ENCODE peak calls at places on chromosomes 1 and 21, in four cellular contexts. U is neuronal stem cell, D is IMR-90, P is mesenchymal stem cell. H is an unnamed sample. For H3K4me1, the result is how much of the 10 kb centered on the place peaks cover.

GRCh38 chr1:8238141-8239038 is 79.5 kb upstream of the SLC45A1 start:
- DNase-seq in U (no peak), D (peak), P (peak), H (no peak)

GRCh38 chr1:46171872-46172271 is 3.0 kb upstream of the TSPAN1 start:
- DNase-seq in U (no peak), D (no peak), P (no peak), H (peak)

GRCh38 chr1:84415386-84415785 is 17.1 kb downstream of the DNASE2B start:
- DNase-seq in P (no peak), D (peak), U (no peak), H (no peak)

GRCh38 chr1:24558902-24559791 is 3.3 kb downstream of the NCMAP start:
- DNase-seq in P (peak), U (no peak), D (peak), H (peak)

GRCh38 chr1:186864296-186864695 is 35.5 kb downstream of the PLA2G4A start:
- DNase-seq in U (no peak), D (peak), P (peak), H (no peak)

GRCh38 chr1:54355931-54356679 is 50.1 kb downstream of the SSBP3 start:
- DNase-seq in P (no peak), U (no peak), D (no peak), H (no peak)

GRCh38 chr1:8094481-8095241 is 68.6 kb upstream of the ERRFI1 start:
- DNase-seq in P (peak), U (no peak), D (peak), H (no peak)

GRCh38 chr1:182035097-182035770 is 26.3 kb downstream of the ZNF648 start:
- DNase-seq in U (no peak), P (no peak), D (no peak), H (peak)

GRCh38 chr1:206112600-206113301 is 4.4 kb downstream of the AVPR1B start:
- DNase-seq in U (no peak), D (no peak), P (no peak), H (no peak)

GRCh38 chr21:20999567-21000169 is 1.5 kb downstream of the NCAM2 start:
- DNase-seq in U (peak), D (peak), P (peak), H (peak)

GRCh38 chr1:55255901-55256300 is 40.7 kb upstream of the USP24 start:
- DNase-seq in U (no peak), P (no peak), D (no peak), H (no peak)

GRCh38 chr1:92444351-92444750 is 42.4 kb downstream of the GFI1 start:
- DNase-seq in U (no peak), D (peak), P (peak), H (no peak)

GRCh38 chr1:192831706-192832355 is 23.0 kb downstream of the RGS2 start:
- DNase-seq in D (peak), P (no peak), U (no peak), H (no peak)

GRCh38 chr1:15152318-15153183 is 996 bp upstream of the TMEM51 start:
- DNase-seq in U (peak), P (peak), D (peak), H (peak)

GRCh38 chr1:59070607-59071006 is 226.3 kb upstream of the FGGY start:
- DNase-seq in P (peak), U (no peak), D (peak), H (no peak)

GRCh38 chr1:178055093-178055492 is 38.8 kb upstream of the RASAL2 start:
- DNase-seq in P (no peak), U (no peak), D (no peak), H (peak)

GRCh38 chr1:115753830-115754229 is 14.7 kb downstream of the CASQ2 start:
- DNase-seq in P (no peak), D (no peak), U (no peak), H (no peak)

GRCh38 chr1:65514083-65514482 is 93.6 kb downstream of the LEPR start:
- DNase-seq in D (peak), P (no peak), U (no peak), H (no peak)

GRCh38 chr1:14598498-14599172 is at the start of gene KAZN:
- DNase-seq in D (no peak), P (no peak), U (peak), H (peak)

GRCh38 chr1:165895451-165895871 is 68.0 kb downstream of the UCK2 start:
- DNase-seq in P (peak), U (no peak), D (peak), H (no peak)

GRCh38 chr1:154955039-154955717 is 721 bp downstream of the PBXIP1 start:
- DNase-seq in U (peak), D (peak), P (peak), H (peak)

GRCh38 chr1:234611799-234612351 is 1.9 kb upstream of the IRF2BP2 start:
- DNase-seq in U (no peak), P (no peak), D (no peak), H (peak)

GRCh38 chr1:165259236-165259635 is 97.3 kb downstream of the LMX1A start:
- DNase-seq in D (no peak), P (no peak), U (no peak), H (no peak)

GRCh38 chr1:151992345-151993083 is 1.1 kb downstream of the S100A10 start:
- DNase-seq in P (peak), D (peak), U (no peak), H (peak)

GRCh38 chr1:67404212-67404620 is 26.0 kb downstream of the SERBP1 start:
- DNase-seq in U (no peak), P (peak), D (peak), H (no peak)

DNA sequence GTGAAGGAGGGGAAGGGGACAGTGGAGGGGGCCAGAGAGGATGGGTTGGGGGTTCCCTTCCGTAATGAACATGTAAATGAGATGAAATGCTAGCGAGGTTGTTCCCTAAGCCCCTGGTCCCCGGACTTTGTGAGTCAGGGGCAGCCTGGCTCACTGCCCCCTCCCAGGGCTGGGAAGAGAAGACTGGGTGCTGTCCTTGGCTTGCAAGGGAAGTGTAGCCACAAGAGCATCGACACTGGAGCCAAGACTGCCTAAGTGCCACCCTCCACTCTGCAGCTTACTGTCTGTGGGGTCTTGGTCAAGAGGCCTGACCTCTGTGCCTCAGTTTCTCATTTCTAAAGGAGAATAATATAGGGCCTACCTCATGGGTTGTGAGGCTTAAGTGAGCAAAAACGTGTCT is 483 bp downstream of the PEAR1 start:
- DNase-seq in D (no peak), U (no peak), P (peak), H (no peak)
- H3K18ac ChIP-seq in D (peak), U (peak), P (peak), H (no peak)

GRCh38 chr1:116760996-116761665 is 6.9 kb downstream of the CD2 start:
- DNase-seq in D (no peak), P (no peak), U (no peak), H (no peak)

GRCh38 chr1:116762781-116763115 is 8.5 kb downstream of the CD2 start:
- DNase-seq in D (no peak), P (no peak), U (no peak), H (no peak)

GRCh38 chr1:116763787-116764465 is 9.7 kb downstream of the CD2 start:
- DNase-seq in D (no peak), P (peak), U (no peak), H (peak)

GRCh38 chr1:116763116-116763786 is 9.0 kb downstream of the CD2 start:
- DNase-seq in U (no peak), P (peak), D (no peak), H (no peak)

GRCh38 chr1:116762281-116762680 is 8.1 kb downstream of the CD2 start:
- DNase-seq in U (no peak), D (no peak), P (no peak), H (no peak)
- H3K4me1 ChIP-seq in U (under half), D (under half), P (under half), H (under half)

GRCh38 chr21:44467859-44468195 is 12.5 kb downstream of the LRRC3 start:
- DNase-seq in D (no peak), U (no peak), P (no peak), H (no peak)
- H2BK15ac ChIP-seq in D (no peak), U (no peak), P (no peak), H (no peak)

GRCh38 chr1:63317814-63318156 is 4.6 kb upstream of the FOXD3 start:
- DNase-seq in D (no peak), U (no peak), P (no peak), H (no peak)

GRCh38 chr1:63319069-63320023 is 3.0 kb upstream of the FOXD3 start:
- DNase-seq in D (no peak), U (peak), P (no peak), H (peak)

GRCh38 chr1:63317007-63317813 is 5.2 kb upstream of the FOXD3 start:
- DNase-seq in P (peak), U (peak), D (peak), H (peak)

GRCh38 chr1:63318255-63319068 is 3.9 kb upstream of the FOXD3 start:
- DNase-seq in U (no peak), D (no peak), P (no peak), H (no peak)

GRCh38 chr1:63316540-63316939 is 5.8 kb upstream of the FOXD3 start:
- DNase-seq in P (no peak), U (no peak), D (no peak), H (no peak)
- H3K18ac ChIP-seq in P (no peak), U (no peak), D (no peak), H (peak)

GRCh38 chr1:18560692-18561091 is 70.0 kb upstream of the PAX7 start:
- DNase-seq in D (no peak), U (no peak), P (no peak), H (peak)
- H3K4me1 ChIP-seq in D (under half), U (under half), P (under half), H (under half)

DNA sequence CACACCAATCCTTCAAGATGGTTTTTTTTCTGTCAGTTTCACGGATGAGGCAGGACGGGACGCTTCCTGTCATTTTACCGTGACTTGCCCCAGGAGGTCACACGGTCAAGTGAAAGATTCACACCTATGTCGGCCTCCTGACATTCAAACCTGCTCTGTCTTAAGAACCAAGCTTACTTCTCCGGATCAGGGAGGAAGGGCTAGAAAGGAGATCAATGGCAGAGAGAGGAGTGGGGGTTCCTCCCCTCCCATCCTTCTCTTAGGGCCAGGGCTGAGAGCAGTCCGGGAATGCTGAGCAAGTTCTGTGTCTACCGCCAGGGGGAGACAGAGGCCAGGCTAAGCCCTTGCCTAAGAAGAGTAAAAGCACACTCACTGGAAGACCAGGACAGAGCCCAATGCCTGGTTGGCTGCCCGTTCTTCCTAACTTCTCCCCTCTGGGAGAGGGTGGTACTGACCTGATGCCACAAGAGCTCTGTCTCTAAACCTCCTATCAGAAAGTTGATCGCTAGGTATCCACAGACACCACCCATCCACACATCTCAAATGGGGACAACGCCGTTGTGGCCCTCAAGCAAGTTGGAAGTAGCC is 1.1 kb upstream of the PPM1J start:
- DNase-seq in P (peak), U (peak), D (peak), H (peak)
- H2BK15ac ChIP-seq in P (no peak), U (no peak), D (no peak), H (no peak)

H was measured in H9.